ENCODE peak calls at places on chromosomes 11 and 22, in seven cellular contexts. One of them, this sample, is unnamed.
A peak's percentile ranks its signal among the peaks of the same experiment; 100 is the strongest.

GRCh38 chr11:134418119-134418840 is 6.2 kb upstream of the B3GAT1 start:
- DNase-seq in astrocyte of the cerebellum: no peak
- DNase-seq in activated CD4-positive, alpha-beta T cell treated with anti-CD3 and anti-CD28 coated beads, Interleukin-2, amount 50 U/mL, for 24 hours: no peak
- DNase-seq in NCI-H2029 treated with DMSO at 0.1 percent for 48 hours: no peak
- DNase-seq in activated gamma-delta T cell treated with anti-CD3 and anti-CD28 coated beads, Interleukin-2, amount 50 U/mL, for 16 hours: no peak
- DNase-seq in LoVo: peak; percentile 10
- DNase-seq in activated CD4-positive, CD25-positive, alpha-beta regulatory T cell: no peak
- DNase-seq in this sample: no peak

GRCh38 chr11:73636249-73636648 is 10.1 kb upstream of the PLEKHB1 start:
- DNase-seq in astrocyte of the cerebellum: no peak
- DNase-seq in activated CD4-positive, alpha-beta T cell treated with anti-CD3 and anti-CD28 coated beads, Interleukin-2, amount 50 U/mL, for 24 hours: no peak
- DNase-seq in NCI-H2029 treated with DMSO at 0.1 percent for 48 hours: no peak
- DNase-seq in activated gamma-delta T cell treated with anti-CD3 and anti-CD28 coated beads, Interleukin-2, amount 50 U/mL, for 16 hours: no peak
- DNase-seq in LoVo: no peak
- DNase-seq in activated CD4-positive, CD25-positive, alpha-beta regulatory T cell: no peak
- DNase-seq in this sample: no peak

GRCh38 chr22:40107756-40108437 is 69.8 kb upstream of the TNRC6B start:
- DNase-seq in astrocyte of the cerebellum: no peak
- DNase-seq in activated CD4-positive, alpha-beta T cell treated with anti-CD3 and anti-CD28 coated beads, Interleukin-2, amount 50 U/mL, for 24 hours: no peak
- DNase-seq in NCI-H2029 treated with DMSO at 0.1 percent for 48 hours: peak; percentile 19
- DNase-seq in activated gamma-delta T cell treated with anti-CD3 and anti-CD28 coated beads, Interleukin-2, amount 50 U/mL, for 16 hours: no peak
- DNase-seq in LoVo: peak; percentile 21
- DNase-seq in activated CD4-positive, CD25-positive, alpha-beta regulatory T cell: no peak
- DNase-seq in this sample: no peak

GRCh38 chr11:116687458-116688201 is 85.2 kb downstream of the BUD13 start:
- DNase-seq in astrocyte of the cerebellum: no peak
- DNase-seq in activated CD4-positive, alpha-beta T cell treated with anti-CD3 and anti-CD28 coated beads, Interleukin-2, amount 50 U/mL, for 24 hours: no peak
- DNase-seq in NCI-H2029 treated with DMSO at 0.1 percent for 48 hours: no peak
- DNase-seq in activated gamma-delta T cell treated with anti-CD3 and anti-CD28 coated beads, Interleukin-2, amount 50 U/mL, for 16 hours: no peak
- DNase-seq in LoVo: no peak
- DNase-seq in activated CD4-positive, CD25-positive, alpha-beta regulatory T cell: no peak
- DNase-seq in this sample: no peak

GRCh38 chr11:69130586-69131566 is 24.9 kb upstream of the SMIM38 start:
- DNase-seq in astrocyte of the cerebellum: no peak
- DNase-seq in activated CD4-positive, alpha-beta T cell treated with anti-CD3 and anti-CD28 coated beads, Interleukin-2, amount 50 U/mL, for 24 hours: no peak
- DNase-seq in NCI-H2029 treated with DMSO at 0.1 percent for 48 hours: no peak
- DNase-seq in activated gamma-delta T cell treated with anti-CD3 and anti-CD28 coated beads, Interleukin-2, amount 50 U/mL, for 16 hours: no peak
- DNase-seq in LoVo: no peak
- DNase-seq in activated CD4-positive, CD25-positive, alpha-beta regulatory T cell: no peak
- DNase-seq in this sample: no peak

GRCh38 chr11:12862761-12863469 is 146.2 kb upstream of the RASSF10 start:
- DNase-seq in astrocyte of the cerebellum: peak; percentile 81
- DNase-seq in activated CD4-positive, alpha-beta T cell treated with anti-CD3 and anti-CD28 coated beads, Interleukin-2, amount 50 U/mL, for 24 hours: no peak
- DNase-seq in NCI-H2029 treated with DMSO at 0.1 percent for 48 hours: no peak
- DNase-seq in activated gamma-delta T cell treated with anti-CD3 and anti-CD28 coated beads, Interleukin-2, amount 50 U/mL, for 16 hours: no peak
- DNase-seq in LoVo: no peak
- DNase-seq in activated CD4-positive, CD25-positive, alpha-beta regulatory T cell: no peak
- DNase-seq in this sample: peak; percentile 42

GRCh38 chr11:47950396-47950795 is 30.0 kb upstream of the PTPRJ start:
- DNase-seq in astrocyte of the cerebellum: no peak
- DNase-seq in activated CD4-positive, alpha-beta T cell treated with anti-CD3 and anti-CD28 coated beads, Interleukin-2, amount 50 U/mL, for 24 hours: peak; percentile 4
- DNase-seq in NCI-H2029 treated with DMSO at 0.1 percent for 48 hours: no peak
- DNase-seq in activated gamma-delta T cell treated with anti-CD3 and anti-CD28 coated beads, Interleukin-2, amount 50 U/mL, for 16 hours: peak; percentile 48
- DNase-seq in LoVo: no peak
- DNase-seq in activated CD4-positive, CD25-positive, alpha-beta regulatory T cell: peak; percentile 40
- DNase-seq in this sample: no peak

GRCh38 chr11:93403930-93404329 is 73.4 kb downstream of the DEUP1 start:
- DNase-seq in astrocyte of the cerebellum: no peak
- DNase-seq in activated CD4-positive, alpha-beta T cell treated with anti-CD3 and anti-CD28 coated beads, Interleukin-2, amount 50 U/mL, for 24 hours: no peak
- DNase-seq in NCI-H2029 treated with DMSO at 0.1 percent for 48 hours: no peak
- DNase-seq in activated gamma-delta T cell treated with anti-CD3 and anti-CD28 coated beads, Interleukin-2, amount 50 U/mL, for 16 hours: no peak
- DNase-seq in LoVo: no peak
- DNase-seq in activated CD4-positive, CD25-positive, alpha-beta regulatory T cell: no peak
- DNase-seq in this sample: no peak

GRCh38 chr11:125918140-125918840 is 14.0 kb downstream of the DDX25 start:
- DNase-seq in astrocyte of the cerebellum: no peak
- DNase-seq in activated CD4-positive, alpha-beta T cell treated with anti-CD3 and anti-CD28 coated beads, Interleukin-2, amount 50 U/mL, for 24 hours: no peak
- DNase-seq in NCI-H2029 treated with DMSO at 0.1 percent for 48 hours: no peak
- DNase-seq in activated gamma-delta T cell treated with anti-CD3 and anti-CD28 coated beads, Interleukin-2, amount 50 U/mL, for 16 hours: no peak
- DNase-seq in LoVo: no peak
- DNase-seq in activated CD4-positive, CD25-positive, alpha-beta regulatory T cell: no peak
- DNase-seq in this sample: no peak

GRCh38 chr11:44270403-44271192 is 39.3 kb downstream of the ALX4 start:
- DNase-seq in astrocyte of the cerebellum: no peak
- DNase-seq in activated CD4-positive, alpha-beta T cell treated with anti-CD3 and anti-CD28 coated beads, Interleukin-2, amount 50 U/mL, for 24 hours: no peak
- DNase-seq in NCI-H2029 treated with DMSO at 0.1 percent for 48 hours: no peak
- DNase-seq in activated gamma-delta T cell treated with anti-CD3 and anti-CD28 coated beads, Interleukin-2, amount 50 U/mL, for 16 hours: no peak
- DNase-seq in LoVo: no peak
- DNase-seq in activated CD4-positive, CD25-positive, alpha-beta regulatory T cell: no peak
- DNase-seq in this sample: no peak

GRCh38 chr11:225734-226453 is 10.2 kb downstream of the SIRT3 start:
- DNase-seq in astrocyte of the cerebellum: no peak
- DNase-seq in activated CD4-positive, alpha-beta T cell treated with anti-CD3 and anti-CD28 coated beads, Interleukin-2, amount 50 U/mL, for 24 hours: no peak
- DNase-seq in NCI-H2029 treated with DMSO at 0.1 percent for 48 hours: no peak
- DNase-seq in activated gamma-delta T cell treated with anti-CD3 and anti-CD28 coated beads, Interleukin-2, amount 50 U/mL, for 16 hours: no peak
- DNase-seq in LoVo: no peak
- DNase-seq in activated CD4-positive, CD25-positive, alpha-beta regulatory T cell: no peak
- DNase-seq in this sample: no peak